ENCODE peak calls at places on chromosomes 12 and 14, in five cellular contexts. H is SK-N-SH, U is GM12878, C is HepG2, B is HCT116. W is an unnamed sample.

GRCh38 chr12:110889361-110889760 is 31.0 kb downstream of the MYL2 start:
- DNase-seq in U (no peak), C (no peak), H (no peak), B (no peak), W (no peak)

GRCh38 chr12:42568952-42569916 is 20.3 kb downstream of the PRICKLE1 start:
- DNase-seq in B (peak; percentile 49), H (no peak), U (peak; percentile 38), C (peak; percentile 30), W (no peak)

GRCh38 chr14:25122843-25123242 is 72.9 kb upstream of the STXBP6 start:
- DNase-seq in C (no peak), B (no peak), H (no peak), U (no peak), W (no peak)

GRCh38 chr14:50808053-50808452 is 22.9 kb downstream of the NIN start:
- DNase-seq in U (no peak), H (no peak), C (no peak), B (no peak), W (no peak)

GRCh38 chr14:68210729-68211299 is 391.2 kb downstream of the RAD51B start:
- DNase-seq in C (peak; percentile 39), B (no peak), U (peak; percentile 100), H (no peak), W (peak; percentile 49)

GRCh38 chr12:53071591-53072551 is 7.3 kb downstream of the SPRYD3 start:
- DNase-seq in H (peak; percentile 82), U (no peak), C (no peak), B (no peak), W (peak; percentile 80)

GRCh38 chr12:124481772-124482566 is 85.4 kb downstream of the NCOR2 start:
- DNase-seq in C (no peak), H (no peak), U (no peak), B (no peak), W (no peak)

GRCh38 chr14:51394804-51395203 is 154.8 kb downstream of the TMX1 start:
- DNase-seq in U (no peak), C (no peak), H (no peak), B (no peak), W (no peak)

GRCh38 chr12:6280053-6280469 is 30.4 kb upstream of the PLEKHG6 start:
- DNase-seq in U (no peak), H (no peak), B (peak; percentile 85), C (peak; percentile 93), W (no peak)

GRCh38 chr12:100443434-100443833 is 30.2 kb upstream of the NR1H4 start:
- DNase-seq in H (no peak), B (no peak), U (no peak), C (no peak), W (no peak)

GRCh38 chr12:111785651-111786050 is 18.9 kb downstream of the ALDH2 start:
- DNase-seq in U (no peak), B (no peak), H (no peak), C (no peak), W (no peak)

GRCh38 chr14:64705406-64706118 is 1.3 kb downstream of the PLEKHG3 start:
- DNase-seq in C (no peak), U (no peak), H (peak; percentile 46), B (no peak), W (no peak)

GRCh38 chr12:10705655-10706054 is 17.5 kb downstream of the YBX3 start:
- DNase-seq in B (no peak), U (no peak), C (no peak), H (no peak), W (no peak)

GRCh38 chr14:96089401-96089800 is 50.2 kb downstream of the C14orf132 start:
- DNase-seq in B (no peak), C (no peak), U (no peak), H (no peak), W (no peak)

GRCh38 chr14:20486700-20487401 is 17.6 kb downstream of the PNP start:
- DNase-seq in C (no peak), U (no peak), B (no peak), H (no peak), W (no peak)

GRCh38 chr12:49951411-49952105 is 1.0 kb downstream of the AQP2 start:
- DNase-seq in B (no peak), U (no peak), C (no peak), H (no peak), W (no peak)

GRCh38 chr12:92074889-92075288 is 70.8 kb downstream of the BTG1 start:
- DNase-seq in U (no peak), C (no peak), H (no peak), B (no peak), W (no peak)

GRCh38 chr14:99807413-99808132 is 14.4 kb downstream of the EML1 start:
- DNase-seq in C (no peak), H (no peak), U (no peak), B (no peak), W (no peak)

GRCh38 chr12:58833844-58834243 is 86.5 kb downstream of the LRIG3 start:
- DNase-seq in C (no peak), U (no peak), H (no peak), B (no peak), W (no peak)

GRCh38 chr12:104243551-104243950 is 28.0 kb downstream of the TXNRD1 start:
- DNase-seq in B (no peak), U (no peak), H (no peak), C (no peak), W (no peak)

GRCh38 chr12:124928095-124928911 is 13.9 kb upstream of the UBC start:
- DNase-seq in B (peak; percentile 95), H (no peak), U (no peak), C (no peak), W (peak; percentile 23)

GRCh38 chr12:56601503-56601902 is 28.6 kb downstream of the BAZ2A start:
- DNase-seq in U (no peak), B (no peak), C (no peak), H (peak; percentile 43), W (peak; percentile 50)
- TF ChIP-seq ZBTB33 in U (no peak), B (no peak), C (no peak), H (no peak), W (no peak)

GRCh38 chr14:105039458-105040205 is 18.7 kb upstream of the CDCA4 start:
- DNase-seq in U (no peak), B (no peak), H (peak; percentile 48), C (peak; percentile 40), W (no peak)
- TF ChIP-seq ZBTB33 in U (no peak), B (no peak), H (no peak), C (no peak), W (no peak)

GRCh38 chr14:77151245-77151644 is 9.7 kb upstream of the ZDHHC22 start:
- DNase-seq in U (no peak), B (no peak), H (peak; percentile 70), C (no peak), W (peak; percentile 31)

GRCh38 chr14:77155083-77155482 is 13.5 kb upstream of the ZDHHC22 start:
- DNase-seq in U (no peak), C (no peak), H (no peak), B (no peak), W (no peak)

GRCh38 chr14:77153802-77154201 is 12.2 kb upstream of the ZDHHC22 start:
- DNase-seq in H (no peak), C (no peak), U (no peak), B (no peak), W (no peak)

GRCh38 chr14:77154421-77154820 is 12.8 kb upstream of the ZDHHC22 start:
- DNase-seq in B (no peak), U (no peak), C (no peak), H (no peak), W (no peak)

GRCh38 chr14:77151918-77152588 is 10.5 kb upstream of the ZDHHC22 start:
- DNase-seq in C (no peak), U (no peak), H (peak; percentile 61), B (peak; percentile 28), W (peak; percentile 19)
- TF ChIP-seq ZBTB33 in C (no peak), U (no peak), H (no peak), B (no peak), W (no peak)

GRCh38 chr14:101495827-101496778 is 65.2 kb upstream of the DIO3 start:
- DNase-seq in B (no peak), C (peak; percentile 9), U (no peak), H (no peak), W (no peak)
- TF ChIP-seq ZBTB33 in B (no peak), C (no peak), U (no peak), H (no peak), W (no peak)

GRCh38 chr14:59320771-59321170 is 132.3 kb downstream of the DAAM1 start:
- DNase-seq in C (no peak), U (no peak), H (no peak), B (no peak), W (no peak)
- TF ChIP-seq ZBTB33 in C (no peak), U (no peak), H (no peak), B (no peak), W (no peak)

DNA sequence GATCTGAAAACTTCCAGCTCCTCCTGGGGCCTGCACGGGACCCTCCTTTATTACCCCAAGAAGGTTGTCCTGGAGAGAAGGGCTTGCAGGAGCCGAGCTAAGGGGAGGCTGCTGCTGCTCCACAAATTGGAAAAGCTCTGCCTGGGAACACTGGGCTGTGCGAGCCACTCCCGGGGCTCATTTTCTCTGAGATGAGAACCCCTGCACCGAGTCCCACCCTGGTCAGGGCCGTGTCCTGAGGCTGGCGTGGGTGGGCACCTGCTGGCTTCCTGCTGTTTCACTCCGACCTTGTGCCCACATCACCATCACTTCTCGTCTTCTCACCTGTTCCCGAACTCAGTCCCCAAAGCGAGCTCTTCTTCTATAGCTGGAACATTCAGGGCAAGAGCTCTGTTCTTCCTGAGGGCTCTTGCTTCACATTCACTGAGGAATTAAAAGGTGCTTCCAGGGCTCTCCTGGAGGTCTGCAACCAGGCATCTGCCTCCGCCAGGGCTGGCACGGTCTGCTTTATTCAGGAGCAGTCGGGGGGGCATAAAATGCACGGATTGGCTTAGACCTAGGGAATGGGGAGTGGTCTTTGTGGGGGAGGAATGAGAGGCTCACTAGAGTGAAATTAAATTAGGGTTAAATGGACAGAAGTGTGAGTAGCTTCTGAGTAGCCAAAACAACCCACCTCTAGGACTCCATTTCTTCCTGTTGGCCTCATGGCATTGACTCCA is 98.5 kb downstream of the ADGRD1 start:
- DNase-seq in H (no peak), U (no peak), B (no peak), C (no peak), W (no peak)
- TF ChIP-seq ZBTB33 in H (no peak), U (no peak), B (no peak), C (no peak), W (no peak)

GRCh38 chr14:23373041-23373440 is 432 bp downstream of the IL25 start:
- DNase-seq in U (no peak), C (no peak), H (no peak), B (no peak), W (no peak)

GRCh38 chr14:23371865-23372264 is 744 bp upstream of the IL25 start:
- DNase-seq in B (no peak), C (no peak), H (no peak), U (no peak), W (no peak)

GRCh38 chr14:23372509-23372908 is at the start of gene IL25:
- DNase-seq in B (no peak), H (no peak), C (no peak), U (no peak), W (no peak)

GRCh38 chr14:23366163-23366921 is 1.4 kb upstream of the EFS start:
- DNase-seq in B (no peak), C (no peak), H (peak; percentile 90), U (no peak), W (peak; percentile 42)

DNA sequence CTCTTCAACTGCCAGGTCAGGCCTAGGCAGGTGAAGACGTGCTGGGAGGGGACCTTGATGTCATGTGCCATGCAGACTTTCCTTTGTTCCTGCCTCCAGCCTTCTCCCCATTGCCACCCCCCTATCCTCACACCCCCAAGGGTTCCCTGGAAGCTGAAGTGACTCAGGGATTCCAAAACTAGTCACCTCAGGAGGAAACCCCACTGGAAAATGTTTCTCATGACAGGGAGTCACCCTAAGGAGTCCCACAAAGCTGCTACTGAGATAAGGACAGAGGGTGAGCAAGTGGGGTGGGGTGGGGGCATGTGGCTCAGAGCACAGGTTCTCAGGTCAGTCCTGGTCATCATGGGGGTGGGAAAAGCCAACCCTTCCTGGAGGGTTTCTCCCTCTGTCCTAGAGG is 2.4 kb upstream of the IL25 start:
- DNase-seq in C (no peak), B (no peak), U (no peak), H (no peak), W (no peak)
- TF ChIP-seq ZBTB33 in C (no peak), B (no peak), U (no peak), H (no peak), W (no peak)

W was measured in K562.